ENCODE peak calls at places on chromosomes 5 and 9, in ten cellular contexts. O, Z, H, D, M, J, E, V, W and N are unnamed samples.

GRCh38 chr5:172133359-172134029 is 54.5 kb downstream of the STK10 start:
- DNase-seq in W (peak), J (no peak), Z (no peak), H (no peak), V (peak), M (peak), D (peak), E (peak), O (peak), N (peak)

GRCh38 chr5:62587737-62588136 is 9.1 kb downstream of the LRRC70 start:
- DNase-seq in J (no peak), W (peak), O (no peak), H (no peak), V (no peak), Z (no peak), M (no peak), E (no peak), D (no peak), N (no peak)

GRCh38 chr5:67206381-67207328 is 10.1 kb upstream of the CD180 start:
- DNase-seq in O (peak), D (no peak), H (no peak), M (peak), E (peak), Z (no peak), W (peak), J (peak), V (peak), N (peak)

GRCh38 chr5:102778478-102778877 is 23.4 kb downstream of the PAM start:
- DNase-seq in E (no peak), H (no peak), Z (no peak), V (no peak), J (no peak), O (no peak), D (no peak), W (peak), M (no peak), N (peak)

GRCh38 chr5:138580777-138581176 is 5.6 kb upstream of the HSPA9 start:
- DNase-seq in W (no peak), H (no peak), D (no peak), V (no peak), M (no peak), J (no peak), Z (no peak), E (no peak), O (no peak), N (no peak)

GRCh38 chr5:172943283-172943841 is 15.9 kb upstream of the RPL26L1 start:
- DNase-seq in W (peak), O (no peak), H (peak), D (no peak), E (peak), M (no peak), Z (peak), J (no peak), V (peak), N (no peak)

GRCh38 chr5:16467363-16468219 is 2.0 kb upstream of the ZNF622 start:
- DNase-seq in M (no peak), H (peak), O (no peak), J (no peak), W (peak), Z (no peak), E (no peak), V (no peak), D (no peak), N (peak)

GRCh38 chr5:148903587-148903986 is 77.2 kb downstream of the ADRB2 start:
- DNase-seq in D (no peak), V (no peak), J (no peak), O (no peak), M (no peak), Z (peak), E (no peak), W (no peak), H (no peak), N (no peak)

GRCh38 chr5:171445910-171446516 is 26.6 kb downstream of the FGF18 start:
- DNase-seq in D (no peak), J (no peak), M (no peak), O (no peak), W (peak), V (no peak), Z (no peak), E (no peak), H (no peak), N (no peak)

GRCh38 chr5:167064199-167064811 is 1227.1 kb upstream of the WWC1 start:
- DNase-seq in J (no peak), O (no peak), H (peak), M (no peak), V (no peak), D (no peak), E (no peak), W (no peak), Z (no peak), N (no peak)

GRCh38 chr9:80649496-80649895 is 1039.9 kb downstream of the TLE1 start:
- DNase-seq in Z (no peak), V (no peak), D (no peak), E (no peak), W (no peak), M (no peak), H (no peak), O (no peak), J (no peak), N (no peak)

GRCh38 chr9:116491219-116491618 is 195.9 kb upstream of the TRIM32 start:
- DNase-seq in V (no peak), M (no peak), H (no peak), E (no peak), W (peak), D (no peak), Z (no peak), O (no peak), J (no peak), N (no peak)

GRCh38 chr9:126464694-126465441 is 138.2 kb downstream of the MVB12B start:
- DNase-seq in D (peak), E (no peak), O (no peak), J (no peak), M (peak), W (no peak), Z (no peak), H (no peak), V (peak), N (no peak)

GRCh38 chr9:121989010-121989409 is 104.1 kb downstream of the TTLL11 start:
- DNase-seq in D (no peak), J (no peak), W (peak), M (no peak), E (no peak), V (no peak), Z (peak), H (peak), O (no peak), N (peak)

GRCh38 chr9:72443855-72444254 is 77.6 kb upstream of the TMC1 start:
- DNase-seq in D (no peak), O (no peak), H (no peak), J (no peak), E (no peak), W (no peak), M (no peak), Z (no peak), V (no peak), N (peak)

GRCh38 chr5:95709967-95710650 is 21.0 kb upstream of the RHOBTB3 start:
- DNase-seq in V (no peak), E (no peak), M (no peak), J (no peak), W (peak), Z (peak), O (no peak), D (no peak), H (peak), N (no peak)

GRCh38 chr9:88502552-88503034 is 32.4 kb upstream of the NXNL2 start:
- DNase-seq in E (no peak), D (no peak), Z (peak), V (peak), J (no peak), M (no peak), H (no peak), W (no peak), O (no peak), N (no peak)

GRCh38 chr5:88694087-88694703 is 188.8 kb downstream of the MEF2C start:
- DNase-seq in J (no peak), W (no peak), V (no peak), Z (no peak), D (no peak), O (no peak), H (no peak), M (no peak), E (no peak), N (no peak)

GRCh38 chr5:138336952-138337684 is 948 bp upstream of the FAM53C start:
- DNase-seq in W (peak), V (peak), H (no peak), M (peak), J (peak), Z (no peak), D (peak), E (no peak), O (no peak), N (peak)

GRCh38 chr5:107228237-107228636 is 442.5 kb downstream of the EFNA5 start:
- DNase-seq in O (no peak), E (no peak), V (no peak), W (no peak), H (no peak), J (no peak), Z (no peak), M (no peak), D (no peak), N (no peak)

GRCh38 chr9:71824242-71824641 is 55.9 kb upstream of the CEMIP2 start:
- DNase-seq in V (no peak), M (no peak), O (no peak), D (no peak), W (no peak), H (no peak), E (no peak), J (no peak), Z (no peak), N (no peak)

GRCh38 chr9:36149197-36149596 is 12.7 kb downstream of the GLIPR2 start:
- DNase-seq in V (no peak), E (peak), M (no peak), D (no peak), J (no peak), O (no peak), Z (no peak), H (no peak), W (peak), N (peak)

GRCh38 chr9:97307091-97307490 is 368 bp upstream of the CCDC180 start:
- DNase-seq in E (no peak), Z (peak), O (no peak), V (peak), J (peak), D (no peak), M (peak), H (peak), W (peak), N (peak)

GRCh38 chr9:89676281-89676680 is 71.5 kb downstream of the GADD45G start:
- DNase-seq in V (peak), H (no peak), E (no peak), O (no peak), Z (peak), M (peak), W (no peak), J (peak), D (no peak), N (peak)

GRCh38 chr5:53779541-53779981 is 219.1 kb downstream of the NDUFS4 start:
- DNase-seq in E (peak), D (no peak), O (no peak), H (no peak), Z (no peak), V (no peak), J (no peak), M (no peak), W (peak), N (peak)

GRCh38 chr9:133141833-133142594 is 21.0 kb upstream of the RALGDS start:
- DNase-seq in O (peak), M (peak), E (no peak), Z (no peak), D (peak), W (no peak), V (peak), J (no peak), H (no peak), N (no peak)

GRCh38 chr5:175688352-175689146 is 30.7 kb downstream of the HRH2 start:
- DNase-seq in O (no peak), J (no peak), V (peak), M (no peak), Z (peak), H (no peak), W (no peak), D (no peak), E (no peak), N (no peak)

GRCh38 chr5:74256947-74257573 is 383.5 kb downstream of the ENC1 start:
- DNase-seq in J (peak), W (peak), O (no peak), V (no peak), D (no peak), Z (peak), E (no peak), M (no peak), H (no peak), N (no peak)

GRCh38 chr5:16957305-16958165 is 21.4 kb upstream of the MYO10 start:
- DNase-seq in J (no peak), H (no peak), D (no peak), W (peak), Z (no peak), V (no peak), E (peak), O (no peak), M (peak), N (peak)

GRCh38 chr5:109668237-109668636 is 21.5 kb upstream of the MAN2A1 start:
- DNase-seq in J (no peak), M (no peak), H (no peak), D (no peak), E (no peak), W (no peak), O (no peak), V (no peak), Z (no peak), N (no peak)
- H3K4me3 ChIP-seq in J (no peak), M (no peak), H (no peak), D (no peak), E (no peak), W (no peak), O (no peak), V (no peak), Z (no peak), N (no peak)

GRCh38 chr5:35096933-35097332 is 49.2 kb upstream of the AGXT2 start:
- DNase-seq in H (no peak), O (no peak), W (no peak), E (no peak), Z (no peak), M (no peak), D (no peak), J (no peak), V (no peak), N (no peak)
- H3K4me3 ChIP-seq in H (no peak), O (no peak), W (no peak), E (no peak), Z (no peak), M (no peak), D (no peak), J (no peak), V (no peak), N (no peak)

GRCh38 chr9:15299374-15299939 is 7.6 kb downstream of the TTC39B start:
- DNase-seq in E (no peak), H (no peak), O (peak), M (peak), V (no peak), J (no peak), D (no peak), W (no peak), Z (no peak), N (no peak)

GRCh38 chr9:15298362-15298761 is 8.7 kb downstream of the TTC39B start:
- DNase-seq in Z (no peak), D (no peak), H (no peak), J (no peak), M (no peak), O (peak), E (no peak), V (no peak), W (no peak), N (no peak)

GRCh38 chr9:15293727-15294405 is 13.2 kb downstream of the TTC39B start:
- DNase-seq in W (no peak), M (no peak), J (peak), E (no peak), O (peak), D (no peak), V (no peak), Z (no peak), H (no peak), N (no peak)

GRCh38 chr9:15293084-15293483 is 13.9 kb downstream of the TTC39B start:
- DNase-seq in O (no peak), V (no peak), H (no peak), M (no peak), Z (no peak), E (no peak), W (no peak), J (no peak), D (no peak), N (peak)

GRCh38 chr9:15295761-15296405 is 11.1 kb downstream of the TTC39B start:
- DNase-seq in W (peak), J (peak), M (peak), E (no peak), V (no peak), O (no peak), D (no peak), H (no peak), Z (no peak), N (peak)
- H3K4me3 ChIP-seq in W (peak), J (no peak), M (peak), E (peak), V (peak), O (peak), D (peak), H (no peak), Z (no peak), N (peak)

GRCh38 chr5:42813533-42813932 is 1.8 kb upstream of the SELENOP start:
- DNase-seq in W (no peak), D (no peak), O (no peak), E (no peak), H (peak), J (no peak), M (no peak), V (no peak), Z (peak), N (peak)
- H3K4me3 ChIP-seq in W (no peak), D (no peak), O (no peak), E (no peak), H (no peak), J (no peak), M (no peak), V (no peak), Z (no peak), N (no peak)

DNA sequence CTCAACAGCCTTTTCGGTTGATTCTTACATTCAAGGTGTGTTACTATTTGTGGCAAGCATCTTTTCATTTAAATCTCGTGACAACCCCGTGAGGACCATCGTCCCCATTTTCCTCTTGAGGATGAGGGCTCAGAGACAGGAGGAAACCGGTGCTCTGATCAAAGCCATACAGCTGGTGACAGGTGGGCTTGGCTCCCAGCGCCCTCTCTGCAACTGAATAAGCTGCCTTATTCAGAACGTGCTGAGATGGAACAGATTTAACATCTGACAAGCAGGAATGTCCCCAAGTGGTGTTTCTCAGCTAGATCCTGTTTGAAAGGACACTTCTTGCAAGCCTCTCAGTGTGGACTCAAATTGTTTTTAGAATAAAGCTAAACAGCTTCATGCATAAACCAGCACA is 22.2 kb upstream of the MAPK9 start:
- DNase-seq in V (no peak), J (no peak), E (no peak), O (no peak), D (no peak), M (no peak), W (no peak), H (peak), Z (no peak), N (no peak)
- H3K4me3 ChIP-seq in V (peak), J (no peak), E (no peak), O (peak), D (no peak), M (no peak), W (no peak), H (no peak), Z (no peak), N (no peak)

DNA sequence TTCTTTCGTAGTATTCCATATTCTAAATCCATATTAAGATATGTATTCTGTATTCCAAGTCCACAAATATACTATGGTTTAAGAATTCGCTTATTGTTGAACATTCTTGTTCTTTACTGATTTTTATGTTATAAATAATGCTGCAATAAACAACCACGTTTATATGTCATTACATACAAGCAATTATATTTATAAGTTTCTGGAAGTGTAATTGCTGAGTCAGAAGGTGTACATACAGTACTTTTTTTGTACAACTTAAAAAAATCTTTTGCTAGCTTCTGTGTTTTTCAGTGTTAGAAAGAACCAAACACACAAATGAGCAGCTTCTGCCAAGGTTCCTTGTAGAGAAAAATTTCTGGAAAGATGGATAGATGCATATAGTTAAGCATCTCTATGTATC is 48.6 kb upstream of the TNFAIP8 start:
- DNase-seq in Z (no peak), J (no peak), M (no peak), E (no peak), V (no peak), O (no peak), W (no peak), H (no peak), D (no peak), N (no peak)
- H3K4me3 ChIP-seq in Z (no peak), J (no peak), M (no peak), E (no peak), V (no peak), O (no peak), W (no peak), H (no peak), D (no peak), N (no peak)